ENCODE peak calls at places on chromosome 7, in ten cellular contexts. One of them, this sample, is unnamed.

GRCh38 chr7:30041526-30042269 is 13.5 kb downstream of the PLEKHA8 start:
- DNase-seq in tibial artery: no peak
- DNase-seq in dorsolateral prefrontal cortex: no peak
- DNase-seq in BE2C: no peak
- DNase-seq in psoas muscle: no peak
- DNase-seq in Panc1: no peak
- DNase-seq in AG04449: no peak
- DNase-seq in coronary artery: no peak
- DNase-seq in heart left ventricle: no peak
- DNase-seq in GM12865: no peak
- DNase-seq in this sample: no peak

GRCh38 chr7:43439631-43440401 is 143.1 kb upstream of the STK17A start:
- DNase-seq in tibial artery: no peak
- DNase-seq in dorsolateral prefrontal cortex: no peak
- DNase-seq in BE2C: peak; percentile 68
- DNase-seq in psoas muscle: no peak
- DNase-seq in Panc1: peak; percentile 43
- DNase-seq in AG04449: no peak
- DNase-seq in coronary artery: no peak
- DNase-seq in heart left ventricle: no peak
- DNase-seq in GM12865: peak; percentile 80
- DNase-seq in this sample: peak; percentile 18

GRCh38 chr7:8260871-8261707 is 878 bp downstream of the ICA1 start:
- DNase-seq in tibial artery: peak; percentile 64
- DNase-seq in dorsolateral prefrontal cortex: peak; percentile 59
- DNase-seq in BE2C: peak; percentile 69
- DNase-seq in psoas muscle: peak; percentile 23
- DNase-seq in Panc1: no peak
- DNase-seq in AG04449: no peak
- DNase-seq in coronary artery: peak; percentile 70
- DNase-seq in heart left ventricle: peak; percentile 76
- DNase-seq in GM12865: peak; percentile 37
- DNase-seq in this sample: no peak

GRCh38 chr7:43568529-43568928 is 14.4 kb upstream of the STK17A start:
- DNase-seq in tibial artery: no peak
- DNase-seq in dorsolateral prefrontal cortex: no peak
- DNase-seq in BE2C: peak; percentile 33
- DNase-seq in psoas muscle: no peak
- DNase-seq in Panc1: no peak
- DNase-seq in AG04449: no peak
- DNase-seq in coronary artery: no peak
- DNase-seq in heart left ventricle: no peak
- DNase-seq in GM12865: no peak
- DNase-seq in this sample: no peak

GRCh38 chr7:83162402-83163256 is at the start of gene PCLO:
- DNase-seq in tibial artery: no peak
- DNase-seq in dorsolateral prefrontal cortex: peak; percentile 88
- DNase-seq in BE2C: peak; percentile 93
- DNase-seq in psoas muscle: peak; percentile 44
- DNase-seq in Panc1: peak; percentile 62
- DNase-seq in AG04449: no peak
- DNase-seq in coronary artery: peak; percentile 64
- DNase-seq in heart left ventricle: peak; percentile 73
- DNase-seq in GM12865: peak; percentile 73
- DNase-seq in this sample: no peak

GRCh38 chr7:44367475-44368030 is 42.2 kb upstream of the CAMK2B start:
- DNase-seq in tibial artery: no peak
- DNase-seq in dorsolateral prefrontal cortex: no peak
- DNase-seq in BE2C: no peak
- DNase-seq in psoas muscle: no peak
- DNase-seq in Panc1: no peak
- DNase-seq in AG04449: no peak
- DNase-seq in coronary artery: peak; percentile 14
- DNase-seq in heart left ventricle: no peak
- DNase-seq in GM12865: no peak
- DNase-seq in this sample: no peak

GRCh38 chr7:159145544-159145891 is 851 bp upstream of the VIPR2 start:
- DNase-seq in tibial artery: peak; percentile 61
- DNase-seq in dorsolateral prefrontal cortex: no peak
- DNase-seq in BE2C: no peak
- DNase-seq in psoas muscle: no peak
- DNase-seq in Panc1: no peak
- DNase-seq in AG04449: no peak
- DNase-seq in coronary artery: no peak
- DNase-seq in heart left ventricle: no peak
- DNase-seq in GM12865: no peak
- DNase-seq in this sample: no peak

GRCh38 chr7:123571684-123572083 is 14.1 kb upstream of the NDUFA5 start:
- DNase-seq in tibial artery: no peak
- DNase-seq in dorsolateral prefrontal cortex: no peak
- DNase-seq in BE2C: no peak
- DNase-seq in psoas muscle: no peak
- DNase-seq in Panc1: no peak
- DNase-seq in AG04449: no peak
- DNase-seq in coronary artery: no peak
- DNase-seq in heart left ventricle: no peak
- DNase-seq in GM12865: no peak
- DNase-seq in this sample: no peak

GRCh38 chr7:105719919-105720318 is 138.6 kb upstream of the EFCAB10 start:
- DNase-seq in tibial artery: no peak
- DNase-seq in dorsolateral prefrontal cortex: no peak
- DNase-seq in BE2C: no peak
- DNase-seq in psoas muscle: no peak
- DNase-seq in Panc1: no peak
- DNase-seq in AG04449: no peak
- DNase-seq in coronary artery: no peak
- DNase-seq in heart left ventricle: no peak
- DNase-seq in GM12865: no peak
- DNase-seq in this sample: no peak

GRCh38 chr7:105723582-105723981 is 142.3 kb upstream of the EFCAB10 start:
- DNase-seq in tibial artery: no peak
- DNase-seq in dorsolateral prefrontal cortex: no peak
- DNase-seq in BE2C: no peak
- DNase-seq in psoas muscle: no peak
- DNase-seq in Panc1: no peak
- DNase-seq in AG04449: no peak
- DNase-seq in coronary artery: no peak
- DNase-seq in heart left ventricle: no peak
- DNase-seq in GM12865: no peak
- DNase-seq in this sample: no peak

GRCh38 chr7:105724688-105725087 is 143.4 kb upstream of the EFCAB10 start:
- DNase-seq in tibial artery: no peak
- DNase-seq in dorsolateral prefrontal cortex: no peak
- DNase-seq in BE2C: no peak
- DNase-seq in psoas muscle: no peak
- DNase-seq in Panc1: no peak
- DNase-seq in AG04449: no peak
- DNase-seq in coronary artery: no peak
- DNase-seq in heart left ventricle: no peak
- DNase-seq in GM12865: no peak
- DNase-seq in this sample: no peak

GRCh38 chr7:105719395-105719794 is 138.1 kb upstream of the EFCAB10 start:
- DNase-seq in tibial artery: no peak
- DNase-seq in dorsolateral prefrontal cortex: no peak
- DNase-seq in BE2C: no peak
- DNase-seq in psoas muscle: no peak
- DNase-seq in Panc1: no peak
- DNase-seq in AG04449: no peak
- DNase-seq in coronary artery: no peak
- DNase-seq in heart left ventricle: no peak
- DNase-seq in GM12865: no peak
- DNase-seq in this sample: no peak

DNA sequence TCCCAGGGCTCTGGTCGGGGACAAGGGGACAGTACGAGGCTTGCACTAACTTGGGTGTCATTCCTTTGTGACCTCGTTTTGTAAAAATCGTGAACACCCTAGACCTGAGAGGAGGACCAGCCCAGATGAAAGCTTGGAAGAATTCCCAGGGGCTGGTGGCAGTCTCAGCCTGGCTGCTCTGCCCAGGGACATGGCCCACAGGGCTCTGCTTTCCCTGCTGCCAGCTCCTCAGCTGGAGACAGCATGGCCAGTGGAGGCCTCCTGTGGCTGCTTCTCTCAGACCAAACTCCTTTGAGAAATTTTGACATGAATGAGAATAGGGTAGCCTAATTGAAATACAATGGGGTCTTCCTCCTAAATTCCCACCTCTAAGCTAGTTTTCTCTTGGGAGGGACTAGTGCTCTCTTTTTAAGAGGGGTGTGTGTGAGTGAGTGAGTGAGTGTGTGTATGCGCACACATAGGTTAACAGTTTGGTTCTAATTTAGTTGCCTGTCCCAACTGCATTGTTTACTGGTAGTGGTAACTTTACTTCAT is 140.3 kb upstream of the EFCAB10 start:
- DNase-seq in tibial artery: no peak
- DNase-seq in dorsolateral prefrontal cortex: peak; percentile 50
- DNase-seq in BE2C: no peak
- DNase-seq in psoas muscle: no peak
- DNase-seq in Panc1: no peak
- DNase-seq in AG04449: no peak
- DNase-seq in coronary artery: no peak
- DNase-seq in heart left ventricle: no peak
- DNase-seq in GM12865: no peak
- DNase-seq in this sample: no peak
- H3K4me3 ChIP-seq in tibial artery: no peak overlapping the region
- H3K4me3 ChIP-seq in dorsolateral prefrontal cortex: no peak overlapping the region
- H3K4me3 ChIP-seq in BE2C: no peak overlapping the region
- H3K4me3 ChIP-seq in psoas muscle: no peak overlapping the region
- H3K4me3 ChIP-seq in Panc1: no peak overlapping the region
- H3K4me3 ChIP-seq in AG04449: no peak overlapping the region
- H3K4me3 ChIP-seq in coronary artery: no peak overlapping the region
- H3K4me3 ChIP-seq in heart left ventricle: no peak overlapping the region
- H3K4me3 ChIP-seq in GM12865: no peak overlapping the region
- H3K4me3 ChIP-seq in this sample: no peak overlapping the region

DNA sequence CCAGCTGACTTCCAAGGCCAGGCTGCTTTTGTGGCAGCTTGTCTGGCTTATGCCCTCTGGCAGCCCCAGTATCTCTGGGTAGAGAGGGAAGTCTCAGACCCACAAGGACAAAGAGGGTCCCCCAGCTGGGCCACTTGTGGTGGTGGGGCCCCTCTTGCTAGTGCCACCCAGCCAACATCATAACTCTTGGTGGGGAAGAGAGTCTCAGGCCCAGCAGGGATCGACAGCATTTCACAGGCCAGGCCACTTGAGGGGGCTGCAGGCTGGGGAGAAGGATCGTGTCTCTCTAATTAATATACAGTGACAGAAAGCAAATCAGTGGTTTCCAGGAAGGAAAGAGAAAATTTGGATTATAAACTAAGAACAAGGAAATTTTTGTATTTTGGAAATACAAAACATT is 76.0 kb downstream of the TYW1B start:
- DNase-seq in tibial artery: no peak
- DNase-seq in dorsolateral prefrontal cortex: no peak
- DNase-seq in BE2C: peak; percentile 8
- DNase-seq in psoas muscle: no peak
- DNase-seq in Panc1: no peak
- DNase-seq in AG04449: no peak
- DNase-seq in coronary artery: no peak
- DNase-seq in heart left ventricle: no peak
- DNase-seq in GM12865: no peak
- DNase-seq in this sample: no peak
- TF ChIP-seq CTCF in tibial artery: no peak
- TF ChIP-seq CTCF in dorsolateral prefrontal cortex: no peak
- TF ChIP-seq CTCF in BE2C: peak; percentile 32
- TF ChIP-seq CTCF in psoas muscle: no peak
- TF ChIP-seq CTCF in Panc1: peak; percentile 75
- TF ChIP-seq CTCF in AG04449: peak; percentile 31
- TF ChIP-seq CTCF in coronary artery: no peak
- TF ChIP-seq CTCF in heart left ventricle: no peak
- TF ChIP-seq CTCF in GM12865: no peak
- TF ChIP-seq CTCF in this sample: peak; percentile 5

GRCh38 chr7:74219416-74219815 is 9.6 kb downstream of the LAT2 start:
- DNase-seq in tibial artery: no peak
- DNase-seq in dorsolateral prefrontal cortex: no peak
- DNase-seq in BE2C: no peak
- DNase-seq in psoas muscle: no peak
- DNase-seq in Panc1: no peak
- DNase-seq in AG04449: no peak
- DNase-seq in coronary artery: no peak
- DNase-seq in heart left ventricle: no peak
- DNase-seq in GM12865: no peak
- DNase-seq in this sample: no peak

GRCh38 chr7:74218343-74218698 is 8.5 kb downstream of the LAT2 start:
- DNase-seq in tibial artery: no peak
- DNase-seq in dorsolateral prefrontal cortex: no peak
- DNase-seq in BE2C: no peak
- DNase-seq in psoas muscle: no peak
- DNase-seq in Panc1: no peak
- DNase-seq in AG04449: no peak
- DNase-seq in coronary artery: no peak
- DNase-seq in heart left ventricle: no peak
- DNase-seq in GM12865: no peak
- DNase-seq in this sample: no peak

GRCh38 chr7:74217455-74218342 is 7.9 kb downstream of the LAT2 start:
- DNase-seq in tibial artery: no peak
- DNase-seq in dorsolateral prefrontal cortex: no peak
- DNase-seq in BE2C: no peak
- DNase-seq in psoas muscle: no peak
- DNase-seq in Panc1: no peak
- DNase-seq in AG04449: no peak
- DNase-seq in coronary artery: no peak
- DNase-seq in heart left ventricle: peak; percentile 51
- DNase-seq in GM12865: peak; percentile 91
- DNase-seq in this sample: peak; percentile 66

GRCh38 chr7:74221713-74222112 is 11.9 kb downstream of the LAT2 start:
- DNase-seq in tibial artery: no peak
- DNase-seq in dorsolateral prefrontal cortex: no peak
- DNase-seq in BE2C: no peak
- DNase-seq in psoas muscle: no peak
- DNase-seq in Panc1: no peak
- DNase-seq in AG04449: no peak
- DNase-seq in coronary artery: no peak
- DNase-seq in heart left ventricle: no peak
- DNase-seq in GM12865: no peak
- DNase-seq in this sample: no peak

DNA sequence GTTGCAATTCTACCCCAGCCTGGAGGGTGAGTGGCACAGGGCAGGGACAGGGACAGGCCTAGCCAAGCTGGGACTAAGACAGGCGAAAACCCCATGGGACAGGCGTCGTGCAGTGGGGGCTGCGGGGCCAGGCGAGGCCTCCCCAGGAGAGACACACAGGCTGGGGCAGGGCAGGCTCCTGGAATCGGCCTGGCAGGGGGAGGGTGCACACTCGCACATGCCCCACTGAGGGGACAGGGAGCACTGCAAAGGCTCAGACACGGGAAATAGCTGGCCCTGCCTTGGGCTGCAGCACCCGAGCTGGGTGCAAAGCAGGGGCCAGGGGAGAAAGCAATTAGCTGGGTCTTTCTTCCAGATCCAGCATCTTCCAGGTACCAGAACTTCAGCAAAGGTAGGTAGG is 10.4 kb downstream of the LAT2 start:
- DNase-seq in tibial artery: no peak
- DNase-seq in dorsolateral prefrontal cortex: no peak
- DNase-seq in BE2C: no peak
- DNase-seq in psoas muscle: no peak
- DNase-seq in Panc1: no peak
- DNase-seq in AG04449: no peak
- DNase-seq in coronary artery: no peak
- DNase-seq in heart left ventricle: no peak
- DNase-seq in GM12865: no peak
- DNase-seq in this sample: no peak
- H3K4me3 ChIP-seq in tibial artery: no peak overlapping the region
- H3K4me3 ChIP-seq in dorsolateral prefrontal cortex: no peak overlapping the region
- H3K4me3 ChIP-seq in BE2C: no peak overlapping the region
- H3K4me3 ChIP-seq in psoas muscle: no peak overlapping the region
- H3K4me3 ChIP-seq in Panc1: no peak overlapping the region
- H3K4me3 ChIP-seq in AG04449: no peak overlapping the region
- H3K4me3 ChIP-seq in coronary artery: no peak overlapping the region
- H3K4me3 ChIP-seq in heart left ventricle: no peak overlapping the region
- H3K4me3 ChIP-seq in GM12865: no peak overlapping the region
- H3K4me3 ChIP-seq in this sample: no peak overlapping the region

GRCh38 chr7:131370523-131370968 is 42.9 kb downstream of the MKLN1 start:
- DNase-seq in tibial artery: no peak
- DNase-seq in dorsolateral prefrontal cortex: no peak
- DNase-seq in BE2C: no peak
- DNase-seq in psoas muscle: no peak
- DNase-seq in Panc1: no peak
- DNase-seq in AG04449: no peak
- DNase-seq in coronary artery: no peak
- DNase-seq in heart left ventricle: no peak
- DNase-seq in GM12865: peak; percentile 74
- DNase-seq in this sample: peak; percentile 44

GRCh38 chr7:131369354-131369753 is 41.7 kb downstream of the MKLN1 start:
- DNase-seq in tibial artery: no peak
- DNase-seq in dorsolateral prefrontal cortex: no peak
- DNase-seq in BE2C: no peak
- DNase-seq in psoas muscle: no peak
- DNase-seq in Panc1: no peak
- DNase-seq in AG04449: no peak
- DNase-seq in coronary artery: no peak
- DNase-seq in heart left ventricle: no peak
- DNase-seq in GM12865: no peak
- DNase-seq in this sample: no peak

GRCh38 chr7:131374821-131375220 is 47.1 kb downstream of the MKLN1 start:
- DNase-seq in tibial artery: no peak
- DNase-seq in dorsolateral prefrontal cortex: no peak
- DNase-seq in BE2C: no peak
- DNase-seq in psoas muscle: no peak
- DNase-seq in Panc1: no peak
- DNase-seq in AG04449: no peak
- DNase-seq in coronary artery: no peak
- DNase-seq in heart left ventricle: no peak
- DNase-seq in GM12865: no peak
- DNase-seq in this sample: no peak

GRCh38 chr7:131372554-131372953 is 44.9 kb downstream of the MKLN1 start:
- DNase-seq in tibial artery: no peak
- DNase-seq in dorsolateral prefrontal cortex: no peak
- DNase-seq in BE2C: no peak
- DNase-seq in psoas muscle: no peak
- DNase-seq in Panc1: no peak
- DNase-seq in AG04449: no peak
- DNase-seq in coronary artery: no peak
- DNase-seq in heart left ventricle: no peak
- DNase-seq in GM12865: no peak
- DNase-seq in this sample: no peak

DNA sequence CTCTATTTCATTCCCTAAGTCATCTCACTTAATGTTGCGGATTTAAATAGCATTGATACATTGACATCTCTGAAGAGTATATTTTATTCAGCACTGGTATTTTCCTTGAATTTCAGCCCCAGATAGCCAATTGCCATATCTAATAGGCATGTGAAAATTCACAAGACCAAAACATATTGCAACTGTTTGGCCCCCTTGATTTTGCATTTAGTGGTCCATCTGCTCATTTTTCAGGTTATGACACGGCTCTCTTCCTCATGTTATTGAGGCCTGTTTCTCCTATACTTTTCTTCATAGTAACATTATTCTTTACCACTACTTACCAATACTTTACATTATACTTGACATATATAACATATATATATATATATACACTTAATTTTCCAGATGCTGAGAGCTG is 43.7 kb downstream of the MKLN1 start:
- DNase-seq in tibial artery: no peak
- DNase-seq in dorsolateral prefrontal cortex: no peak
- DNase-seq in BE2C: no peak
- DNase-seq in psoas muscle: no peak
- DNase-seq in Panc1: no peak
- DNase-seq in AG04449: no peak
- DNase-seq in coronary artery: no peak
- DNase-seq in heart left ventricle: no peak
- DNase-seq in GM12865: no peak
- DNase-seq in this sample: no peak
- TF ChIP-seq CTCF in tibial artery: no peak
- TF ChIP-seq CTCF in dorsolateral prefrontal cortex: no peak
- TF ChIP-seq CTCF in BE2C: no peak
- TF ChIP-seq CTCF in psoas muscle: no peak
- TF ChIP-seq CTCF in Panc1: no peak
- TF ChIP-seq CTCF in AG04449: no peak
- TF ChIP-seq CTCF in coronary artery: no peak
- TF ChIP-seq CTCF in heart left ventricle: no peak
- TF ChIP-seq CTCF in GM12865: no peak
- TF ChIP-seq CTCF in this sample: no peak